ENCODE peak calls at places on chromosomes 11 and 22, in five cellular contexts. C is IMR-90, L is heart left ventricle, T is Peyer's patch, F is adrenal gland. G is an unnamed sample.

GRCh38 chr22:44576311-44577260 is 78.6 kb upstream of the RTL6 start:
- DNase-seq in C (no peak), L (no peak), T (peak; percentile 33), F (no peak), G (no peak)

GRCh38 chr22:43743131-43743530 is 69.0 kb downstream of the EFCAB6 start:
- DNase-seq in C (no peak), L (no peak), T (no peak), F (no peak), G (no peak)

GRCh38 chr22:27715078-27715477 is 86.5 kb downstream of the MN1 start:
- DNase-seq in C (no peak), L (no peak), T (no peak), F (no peak), G (no peak)

GRCh38 chr11:78344114-78344513 is 73.5 kb downstream of the GAB2 start:
- DNase-seq in C (no peak), L (no peak), T (no peak), F (no peak), G (no peak)

GRCh38 chr11:70584786-70585545 is 186.6 kb downstream of the CTTN start:
- DNase-seq in C (no peak), L (no peak), T (peak; percentile 35), F (no peak), G (no peak)

GRCh38 chr11:82967381-82967780 is 65.8 kb downstream of the DDIAS start:
- DNase-seq in C (no peak), L (no peak), T (no peak), F (no peak), G (no peak)

GRCh38 chr22:24289781-24290181 is 19.1 kb downstream of the SPECC1L start:
- DNase-seq in C (no peak), L (no peak), T (no peak), F (peak; percentile 26), G (no peak)

GRCh38 chr11:87879118-87879517 is 296.1 kb downstream of the RAB38 start:
- DNase-seq in C (no peak), L (no peak), T (no peak), F (no peak), G (no peak)

GRCh38 chr11:125925804-125926203 is 20.0 kb upstream of the VSIG10L2 start:
- DNase-seq in C (no peak), L (no peak), T (no peak), F (no peak), G (no peak)

GRCh38 chr22:26592368-26593015 is 2.6 kb upstream of the TPST2 start:
- DNase-seq in C (no peak), L (no peak), T (no peak), F (no peak), G (peak; percentile 37)

GRCh38 chr11:117445097-117445658 is 117.5 kb downstream of the CEP164 start:
- DNase-seq in C (no peak), L (no peak), T (no peak), F (no peak), G (no peak)

GRCh38 chr11:70720291-70720690 is 322.0 kb downstream of the CTTN start:
- DNase-seq in C (no peak), L (no peak), T (no peak), F (no peak), G (no peak)

GRCh38 chr22:26887456-26887855 is 230.1 kb downstream of the MIAT start:
- DNase-seq in C (peak; percentile 74), L (no peak), T (no peak), F (no peak), G (no peak)

GRCh38 chr11:79168530-79169110 is 272.2 kb downstream of the TENM4 start:
- DNase-seq in C (no peak), L (no peak), T (no peak), F (no peak), G (no peak)

GRCh38 chr11:61963282-61964057 is 4.0 kb downstream of the FTH1 start:
- DNase-seq in C (peak; percentile 60), L (peak; percentile 34), T (peak; percentile 47), F (peak; percentile 32), G (peak; percentile 32)

GRCh38 chr11:955154-956049 is 29.7 kb downstream of the AP2A2 start:
- DNase-seq in C (no peak), L (no peak), T (peak; percentile 64), F (no peak), G (no peak)

GRCh38 chr11:17197431-17197898 is 10.3 kb downstream of the PIK3C2A start:
- DNase-seq in C (peak; percentile 43), L (no peak), T (no peak), F (no peak), G (no peak)

GRCh38 chr11:27619039-27619438 is 81.2 kb downstream of the BDNF start:
- DNase-seq in C (peak; percentile 33), L (no peak), T (no peak), F (no peak), G (no peak)

GRCh38 chr11:73931951-73932350 is 18.9 kb upstream of the DNAJB13 start:
- DNase-seq in C (no peak), L (no peak), T (no peak), F (no peak), G (no peak)

GRCh38 chr11:120184946-120185677 is 25.7 kb upstream of the OAF start:
- DNase-seq in C (peak; percentile 48), L (peak; percentile 88), T (peak; percentile 86), F (peak; percentile 91), G (no peak)

GRCh38 chr11:123143921-123144320 is 51.1 kb downstream of the CLMP start:
- DNase-seq in C (no peak), L (no peak), T (no peak), F (no peak), G (no peak)

GRCh38 chr11:77154381-77155081 is 26.5 kb downstream of the MYO7A start:
- DNase-seq in C (no peak), L (peak; percentile 83), T (no peak), F (peak; percentile 79), G (no peak)

GRCh38 chr22:42432020-42432596 is at the start of gene NFAM1:
- DNase-seq in C (no peak), L (peak; percentile 75), T (no peak), F (no peak), G (no peak)

GRCh38 chr11:118417801-118418200 is 16.4 kb downstream of the ATP5MG start:
- DNase-seq in C (no peak), L (no peak), T (no peak), F (no peak), G (no peak)

GRCh38 chr11:17590463-17590862 is 43.4 kb downstream of the OTOG start:
- DNase-seq in C (no peak), L (no peak), T (no peak), F (no peak), G (no peak)

GRCh38 chr11:128686745-128687177 is 7.1 kb upstream of the FLI1 start:
- DNase-seq in C (peak; percentile 50), L (peak; percentile 75), T (peak; percentile 56), F (no peak), G (peak; percentile 44)

GRCh38 chr11:1070594-1071462 is 3.8 kb upstream of the MUC2 start:
- DNase-seq in C (no peak), L (peak; percentile 8), T (no peak), F (no peak), G (no peak)

GRCh38 chr11:120590472-120590871 is 78.9 kb downstream of the GRIK4 start:
- DNase-seq in C (peak; percentile 33), L (no peak), T (no peak), F (no peak), G (no peak)

GRCh38 chr22:46068908-46069481 is 81.3 kb upstream of the PPARA start:
- DNase-seq in C (peak; percentile 49), L (peak; percentile 41), T (peak; percentile 69), F (peak; percentile 27), G (no peak)
- H3K4me3 ChIP-seq in C (peak overlapping the region; percentile 81), L (peak overlapping the region; percentile 91), T (peak overlapping the region; percentile 69), F (peak overlapping the region; percentile 54), G (peak overlapping the region; percentile 16)

DNA sequence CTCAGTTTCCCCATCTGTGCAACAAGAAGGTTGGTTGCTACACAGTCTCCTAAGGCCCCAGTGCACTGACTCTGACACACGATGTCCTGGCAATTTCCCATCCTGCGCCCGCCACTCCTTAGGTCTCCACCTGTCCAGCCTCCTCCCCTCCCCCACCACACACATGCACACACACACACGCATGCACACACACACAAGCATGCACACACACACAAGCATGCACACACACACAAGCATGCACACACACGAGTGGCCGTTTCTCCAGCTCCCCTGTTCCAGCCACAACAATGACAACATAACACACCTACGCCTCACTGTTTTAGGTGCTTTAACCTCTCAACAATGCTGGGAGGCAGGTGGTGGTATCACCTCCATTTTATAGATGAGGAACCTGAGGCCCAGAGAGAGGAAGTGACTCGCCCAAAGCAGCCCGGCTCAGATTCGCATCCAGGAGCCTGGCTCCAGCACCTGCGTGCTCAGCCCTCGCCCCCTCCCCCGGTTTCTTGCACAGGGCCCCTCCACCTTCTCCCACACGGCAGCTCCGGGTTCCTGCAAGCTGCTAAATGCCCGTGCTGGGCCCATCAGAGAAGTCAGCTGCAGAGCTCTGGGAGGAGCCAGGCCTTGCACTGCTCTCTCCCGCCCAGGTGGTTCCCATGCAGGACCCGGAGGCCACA is 13.0 kb downstream of the CYTH4 start:
- DNase-seq in C (no peak), L (no peak), T (no peak), F (no peak), G (no peak)
- H3K4me1 ChIP-seq in C (peaks cover 3% of the 10 kb centered on the region), L (no peaks in the 10 kb centered on the region), T (no peaks in the 10 kb centered on the region), F (no peaks in the 10 kb centered on the region), G (peaks cover 47% of the 10 kb centered on the region)

GRCh38 chr11:57475671-57476222 is 15.4 kb downstream of the RTN4RL2 start:
- DNase-seq in C (no peak), L (no peak), T (no peak), F (no peak), G (no peak)
- H3K4me3 ChIP-seq in C (no peak overlapping the region), L (peak overlapping the region; percentile 61), T (peak overlapping the region; percentile 58), F (no peak overlapping the region), G (peak overlapping the region; percentile 47)

GRCh38 chr22:30301995-30302809 is 12.9 kb upstream of the CASTOR1 start:
- DNase-seq in C (peak; percentile 59), L (peak; percentile 64), T (no peak), F (no peak), G (no peak)
- H3K4me1 ChIP-seq in C (peaks cover 13% of the 10 kb centered on the region), L (peaks cover 91% of the 10 kb centered on the region), T (peaks cover 59% of the 10 kb centered on the region), F (peaks cover 66% of the 10 kb centered on the region), G (peaks cover 97% of the 10 kb centered on the region)

GRCh38 chr22:46587067-46587471 is 33.1 kb upstream of the GRAMD4 start:
- DNase-seq in C (no peak), L (no peak), T (no peak), F (no peak), G (no peak)
- H3K4me3 ChIP-seq in C (no peak overlapping the region), L (no peak overlapping the region), T (peak overlapping the region; percentile 41), F (no peak overlapping the region), G (no peak overlapping the region)

DNA sequence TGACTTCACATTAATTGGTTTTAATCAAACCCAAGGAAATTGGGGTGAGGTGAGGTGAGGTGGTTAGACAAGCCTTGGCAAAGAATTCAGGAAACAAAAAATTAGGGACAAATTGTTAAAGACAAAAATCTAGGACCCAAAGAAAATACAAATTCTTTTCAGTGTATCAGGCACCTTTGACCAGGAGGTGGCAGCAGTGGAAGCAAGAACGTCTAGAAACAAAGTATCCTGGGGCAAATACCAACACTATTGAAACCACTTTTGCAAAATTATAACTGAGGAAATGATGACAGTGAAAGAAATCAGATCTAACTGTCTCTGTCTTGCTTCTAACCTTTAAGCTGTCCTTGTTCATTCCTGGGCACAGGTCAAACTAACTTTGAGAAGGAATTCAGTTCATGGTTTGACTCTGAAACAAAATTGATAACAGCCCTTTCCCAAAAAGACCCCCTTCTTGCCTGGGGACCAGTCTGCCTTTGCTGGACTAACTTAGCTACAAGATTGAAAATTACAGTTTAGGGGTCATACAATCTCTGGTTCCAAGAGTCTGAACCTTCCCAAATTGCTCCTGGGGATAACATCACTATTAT is 11.1 kb upstream of the ALKBH8 start:
- DNase-seq in C (peak; percentile 47), L (peak; percentile 56), T (no peak), F (peak; percentile 58), G (peak; percentile 21)
- H3K4me1 ChIP-seq in C (no peaks in the 10 kb centered on the region), L (no peaks in the 10 kb centered on the region), T (no peaks in the 10 kb centered on the region), F (no peaks in the 10 kb centered on the region), G (no peaks in the 10 kb centered on the region)

G was measured in CD8-positive, alpha-beta memory T cell.